ENCODE peak calls at places on chromosomes 16 and 17, in four cellular contexts. A is IMR-90, Q is brain microvascular endothelial cell, O is colonic mucosa. R is an unnamed sample.

GRCh38 chr16:85206472-85207356 is 94.4 kb upstream of the CIBAR2 start:
- DNase-seq in A (peak), Q (no peak), O (peak), R (peak)

GRCh38 chr17:43591750-43592562 is 45.8 kb upstream of the ETV4 start:
- DNase-seq in A (peak), Q (peak), O (peak), R (peak)

GRCh38 chr17:19370493-19370960 is 7.8 kb upstream of the MAPK7 start:
- DNase-seq in A (no peak), Q (no peak), O (no peak), R (no peak)

GRCh38 chr16:56520251-56520577 is 390 bp upstream of the BBS2 start:
- DNase-seq in A (no peak), Q (no peak), O (no peak), R (no peak)

GRCh38 chr16:54585966-54586365 is 299.4 kb upstream of the IRX3 start:
- DNase-seq in A (no peak), Q (no peak), O (no peak), R (no peak)

GRCh38 chr17:39924691-39925055 is 2.7 kb downstream of the ORMDL3 start:
- DNase-seq in A (no peak), Q (no peak), O (no peak), R (no peak)

GRCh38 chr17:29376667-29377268 is 13.4 kb upstream of the TAOK1 start:
- DNase-seq in A (peak), Q (peak), O (no peak), R (peak)

GRCh38 chr17:76579281-76579680 is 6.4 kb downstream of the ST6GALNAC2 start:
- DNase-seq in A (no peak), Q (no peak), O (no peak), R (no peak)

GRCh38 chr17:49696233-49696761 is 11.5 kb downstream of the SLC35B1 start:
- DNase-seq in A (peak), Q (no peak), O (no peak), R (no peak)

GRCh38 chr17:80816241-80817103 is 175.2 kb upstream of the CHMP6 start:
- DNase-seq in A (no peak), Q (no peak), O (no peak), R (no peak)

GRCh38 chr17:7029096-7029495 is 6.2 kb downstream of the BCL6B start:
- DNase-seq in A (no peak), Q (no peak), O (no peak), R (no peak)

GRCh38 chr17:56431736-56432135 is 161.8 kb upstream of the NOG start:
- DNase-seq in A (peak), Q (no peak), O (no peak), R (no peak)

GRCh38 chr17:63988741-63989621 is 9.2 kb upstream of the PRR29 start:
- DNase-seq in A (no peak), Q (no peak), O (no peak), R (no peak)

GRCh38 chr17:66906321-66907278 is 57.9 kb upstream of the CACNG4 start:
- DNase-seq in A (peak), Q (peak), O (peak), R (peak)

GRCh38 chr17:42751628-42752027 is 6.8 kb upstream of the EZH1 start:
- DNase-seq in A (peak), Q (peak), O (no peak), R (peak)

GRCh38 chr17:42844271-42844670 is at the start of gene AOC2:
- DNase-seq in A (no peak), Q (no peak), O (no peak), R (no peak)

GRCh38 chr17:1736348-1737281 is 6.1 kb upstream of the SERPINF2 start:
- DNase-seq in A (peak), Q (peak), O (no peak), R (peak)

GRCh38 chr17:77733576-77734296 is 224.8 kb upstream of the TNRC6C start:
- DNase-seq in A (no peak), Q (no peak), O (peak), R (no peak)

GRCh38 chr17:16820979-16821543 is 131.0 kb downstream of the CCDC144A start:
- DNase-seq in A (no peak), Q (no peak), O (no peak), R (no peak)

GRCh38 chr17:73645050-73645871 is 1.0 kb upstream of the SDK2 start:
- DNase-seq in A (no peak), Q (no peak), O (no peak), R (peak)

GRCh38 chr16:51407921-51408320 is 256.9 kb upstream of the SALL1 start:
- DNase-seq in A (no peak), Q (no peak), O (no peak), R (peak)

GRCh38 chr17:7139400-7139799 is 24.8 kb upstream of the ASGR2 start:
- DNase-seq in A (no peak), Q (no peak), O (peak), R (no peak)

GRCh38 chr16:72434159-72434558 is 262.2 kb upstream of the PMFBP1 start:
- DNase-seq in A (peak), Q (no peak), O (no peak), R (peak)

GRCh38 chr17:66348605-66349165 is 46.3 kb downstream of the PRKCA start:
- DNase-seq in A (peak), Q (peak), O (peak), R (peak)

GRCh38 chr17:12040478-12040877 is 19.8 kb downstream of the MAP2K4 start:
- DNase-seq in A (peak), Q (no peak), O (no peak), R (no peak)
- H3K4me3 ChIP-seq in A (no peak), Q (no peak), O (no peak), R (no peak)

DNA sequence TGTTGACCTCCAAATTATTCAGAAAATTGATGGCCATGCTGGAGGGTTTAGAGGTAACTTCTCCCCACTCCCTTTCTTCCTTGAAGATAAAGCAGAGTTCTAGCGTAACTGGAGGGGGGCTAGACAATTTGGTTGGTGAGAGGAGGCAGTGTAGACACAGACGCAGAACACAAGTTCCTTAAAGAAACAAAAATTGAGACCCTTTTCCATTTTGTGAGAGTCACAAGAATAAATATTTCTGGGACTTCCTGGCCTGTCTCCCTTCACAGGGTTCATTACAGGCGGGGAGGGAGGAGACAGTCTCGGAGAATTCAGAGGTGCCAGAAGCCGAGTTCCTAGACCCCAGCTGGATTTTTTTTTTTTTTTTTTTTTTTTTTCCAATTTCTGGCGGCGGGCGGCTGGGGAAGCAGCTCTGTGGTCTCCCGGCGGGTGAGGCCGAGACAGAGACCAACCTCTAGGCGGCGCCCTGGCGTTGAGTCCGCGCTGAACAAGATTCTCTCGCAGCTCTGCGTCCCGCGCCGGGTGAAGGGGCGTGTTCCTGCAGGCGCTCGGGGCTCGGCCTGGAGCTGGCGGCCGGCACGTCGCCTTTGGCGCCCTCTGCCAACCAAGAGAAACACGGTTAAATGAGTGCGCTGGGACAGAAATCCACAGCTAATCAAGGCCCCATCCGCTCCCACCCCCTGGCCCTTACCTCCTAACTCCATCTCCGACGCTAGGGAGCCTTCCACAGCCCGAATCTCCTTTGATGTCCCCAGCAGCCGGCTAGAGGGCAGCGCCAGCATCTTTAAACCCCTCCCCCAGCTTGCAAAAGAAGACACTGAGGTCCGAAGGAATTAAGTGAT is 10.2 kb upstream of the HOXB9 start:
- DNase-seq in A (peak), Q (no peak), O (peak), R (peak)
- TF ChIP-seq CTCF in A (peak), Q (peak), O (peak), R (peak)

DNA sequence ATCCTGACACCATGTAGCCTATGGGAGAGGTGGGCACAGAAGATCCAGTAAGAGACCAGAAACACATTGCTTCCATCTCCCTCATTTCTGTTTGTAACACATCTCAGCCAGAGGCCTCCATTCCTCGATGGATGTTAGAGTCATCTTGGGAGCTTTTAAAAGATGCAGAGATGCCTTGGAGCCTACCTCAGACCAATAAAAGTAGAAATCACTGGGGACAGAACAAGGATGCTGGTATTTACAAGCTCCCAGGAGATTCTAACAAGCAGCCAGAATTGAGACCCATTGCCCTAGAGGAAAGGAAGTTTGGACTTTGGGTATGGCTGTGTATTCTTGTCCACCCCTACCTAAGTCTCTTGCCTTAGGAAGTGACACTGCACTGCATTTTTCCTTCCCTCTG is 40.8 kb downstream of the HS3ST3A1 start:
- DNase-seq in A (no peak), Q (no peak), O (no peak), R (no peak)
- H3K4me3 ChIP-seq in A (no peak), Q (no peak), O (no peak), R (no peak)

GRCh38 chr16:73878616-73879015 is 418.0 kb upstream of the PSMD7 start:
- DNase-seq in A (peak), Q (peak), O (no peak), R (peak)
- TF ChIP-seq CTCF in A (peak), Q (peak), O (peak), R (peak)

GRCh38 chr16:30417447-30418349 is 10.3 kb downstream of the ZNF771 start:
- DNase-seq in A (peak), Q (peak), O (peak), R (peak)

GRCh38 chr16:30416624-30417298 is 9.4 kb downstream of the ZNF771 start:
- DNase-seq in A (no peak), Q (no peak), O (no peak), R (no peak)

GRCh38 chr16:30416047-30416603 is 8.7 kb downstream of the ZNF771 start:
- DNase-seq in A (no peak), Q (no peak), O (no peak), R (no peak)

GRCh38 chr16:30421010-30421409 is 8.8 kb downstream of the DCTPP1 start:
- DNase-seq in A (no peak), Q (no peak), O (no peak), R (no peak)

DNA sequence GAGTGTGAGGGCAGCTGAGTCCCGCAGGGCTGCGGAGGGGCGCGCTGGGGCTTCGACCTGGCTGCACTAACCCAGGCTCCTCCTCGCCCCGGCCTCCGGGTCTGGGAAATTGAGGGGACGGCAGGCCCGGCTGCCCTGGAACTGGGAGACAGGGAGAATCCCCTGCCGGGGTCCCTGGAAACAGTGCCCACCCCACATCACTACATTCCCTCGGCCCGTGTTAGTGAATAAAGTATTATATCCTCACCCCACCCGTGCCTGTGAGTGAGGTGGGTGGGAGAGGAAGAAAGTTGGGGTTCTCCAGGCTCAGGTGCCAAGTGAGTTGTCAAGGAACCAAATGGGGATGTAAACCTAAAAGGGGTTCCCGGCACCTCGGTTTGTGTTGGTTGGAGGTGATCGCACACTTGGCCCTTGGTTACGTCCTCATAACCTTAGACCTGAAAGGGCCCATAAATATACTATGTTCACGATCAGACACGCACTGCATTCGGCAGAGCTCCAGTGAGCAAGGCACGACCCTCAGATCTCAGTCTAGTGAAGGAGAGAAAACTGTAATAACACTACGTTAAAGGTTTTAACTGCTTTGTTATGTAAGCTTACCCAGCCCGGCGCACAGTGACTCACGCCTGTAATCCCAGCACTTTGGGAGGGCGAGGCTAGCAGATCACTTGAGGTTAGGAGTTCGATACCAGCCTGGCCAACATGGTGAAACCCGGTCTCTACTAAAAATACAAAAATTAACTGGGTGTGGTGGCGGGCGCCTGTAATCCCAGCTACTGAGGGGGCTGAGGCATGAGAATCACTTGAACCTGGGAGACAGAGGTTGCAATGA is 11.2 kb downstream of the ZNF771 start:
- DNase-seq in A (no peak), Q (no peak), O (peak), R (no peak)
- H3K4me3 ChIP-seq in A (peak), Q (peak), O (peak), R (peak)

GRCh38 chr16:20349615-20350014 is 2.9 kb downstream of the UMOD start:
- DNase-seq in A (no peak), Q (no peak), O (no peak), R (no peak)
- TF ChIP-seq CTCF in A (no peak), Q (no peak), O (no peak), R (no peak)